ENCODE peak calls at places on chromosome 11, in nine cellular contexts. One of them, this sample, is unnamed. For H3K9me3, the result is how much of the 10 kb centered on the place peaks cover.

GRCh38 chr11:12715131-12715530 is 40.9 kb downstream of the TEAD1 start:
- DNase-seq in lower lobe of right lung: no peak
- DNase-seq in osteoblast: no peak
- DNase-seq in small intestine: no peak
- DNase-seq in OCI-LY7: no peak
- DNase-seq in CD4-positive, CD25-positive, alpha-beta regulatory T cell: no peak
- DNase-seq in body of pancreas: no peak
- DNase-seq in HAP-1: no peak
- DNase-seq in iPS DF 6.9: no peak
- DNase-seq in this sample: no peak

GRCh38 chr11:45374632-45375031 is 88.5 kb upstream of the SYT13 start:
- DNase-seq in lower lobe of right lung: no peak
- DNase-seq in osteoblast: no peak
- DNase-seq in small intestine: no peak
- DNase-seq in OCI-LY7: no peak
- DNase-seq in CD4-positive, CD25-positive, alpha-beta regulatory T cell: peak
- DNase-seq in body of pancreas: no peak
- DNase-seq in HAP-1: no peak
- DNase-seq in iPS DF 6.9: no peak
- DNase-seq in this sample: no peak

GRCh38 chr11:69892986-69893555 is 73.9 kb upstream of the FGF3 start:
- DNase-seq in lower lobe of right lung: peak
- DNase-seq in osteoblast: no peak
- DNase-seq in small intestine: peak
- DNase-seq in OCI-LY7: no peak
- DNase-seq in CD4-positive, CD25-positive, alpha-beta regulatory T cell: no peak
- DNase-seq in body of pancreas: no peak
- DNase-seq in HAP-1: no peak
- DNase-seq in iPS DF 6.9: no peak
- DNase-seq in this sample: no peak

GRCh38 chr11:68654978-68655377 is 29.4 kb upstream of the GAL start:
- DNase-seq in lower lobe of right lung: no peak
- DNase-seq in osteoblast: no peak
- DNase-seq in small intestine: no peak
- DNase-seq in OCI-LY7: no peak
- DNase-seq in CD4-positive, CD25-positive, alpha-beta regulatory T cell: no peak
- DNase-seq in body of pancreas: no peak
- DNase-seq in HAP-1: no peak
- DNase-seq in iPS DF 6.9: no peak
- DNase-seq in this sample: no peak

GRCh38 chr11:125301301-125301700 is 136.8 kb downstream of the PKNOX2 start:
- DNase-seq in lower lobe of right lung: no peak
- DNase-seq in osteoblast: no peak
- DNase-seq in small intestine: no peak
- DNase-seq in OCI-LY7: no peak
- DNase-seq in CD4-positive, CD25-positive, alpha-beta regulatory T cell: no peak
- DNase-seq in body of pancreas: no peak
- DNase-seq in HAP-1: no peak
- DNase-seq in iPS DF 6.9: no peak
- DNase-seq in this sample: no peak

GRCh38 chr11:119107538-119108150 is 500 bp downstream of the C2CD2L start:
- DNase-seq in lower lobe of right lung: peak
- DNase-seq in osteoblast: peak
- DNase-seq in small intestine: peak
- DNase-seq in OCI-LY7: peak
- DNase-seq in CD4-positive, CD25-positive, alpha-beta regulatory T cell: no peak
- DNase-seq in body of pancreas: no peak
- DNase-seq in HAP-1: no peak
- DNase-seq in iPS DF 6.9: no peak
- DNase-seq in this sample: no peak

GRCh38 chr11:79417069-79417920 is 23.5 kb downstream of the TENM4 start:
- DNase-seq in lower lobe of right lung: no peak
- DNase-seq in osteoblast: no peak
- DNase-seq in small intestine: no peak
- DNase-seq in OCI-LY7: no peak
- DNase-seq in CD4-positive, CD25-positive, alpha-beta regulatory T cell: no peak
- DNase-seq in body of pancreas: no peak
- DNase-seq in HAP-1: no peak
- DNase-seq in iPS DF 6.9: no peak
- DNase-seq in this sample: no peak

GRCh38 chr11:92727769-92728168 is 241.7 kb upstream of the MTNR1B start:
- DNase-seq in lower lobe of right lung: no peak
- DNase-seq in osteoblast: no peak
- DNase-seq in small intestine: no peak
- DNase-seq in OCI-LY7: no peak
- DNase-seq in CD4-positive, CD25-positive, alpha-beta regulatory T cell: no peak
- DNase-seq in body of pancreas: no peak
- DNase-seq in HAP-1: no peak
- DNase-seq in iPS DF 6.9: no peak
- DNase-seq in this sample: no peak

GRCh38 chr11:4388221-4388620 is 5.3 kb downstream of the TRIM21 start:
- DNase-seq in lower lobe of right lung: no peak
- DNase-seq in osteoblast: no peak
- DNase-seq in small intestine: no peak
- DNase-seq in OCI-LY7: no peak
- DNase-seq in CD4-positive, CD25-positive, alpha-beta regulatory T cell: no peak
- DNase-seq in body of pancreas: no peak
- DNase-seq in HAP-1: no peak
- DNase-seq in iPS DF 6.9: no peak
- DNase-seq in this sample: no peak

GRCh38 chr11:78040691-78041379 is 17.8 kb upstream of the KCTD14 start:
- DNase-seq in lower lobe of right lung: no peak
- DNase-seq in osteoblast: no peak
- DNase-seq in small intestine: peak
- DNase-seq in OCI-LY7: no peak
- DNase-seq in CD4-positive, CD25-positive, alpha-beta regulatory T cell: no peak
- DNase-seq in body of pancreas: no peak
- DNase-seq in HAP-1: no peak
- DNase-seq in iPS DF 6.9: no peak
- DNase-seq in this sample: no peak

GRCh38 chr11:90558328-90558865 is 335.5 kb upstream of the CHORDC1 start:
- DNase-seq in lower lobe of right lung: no peak
- DNase-seq in osteoblast: no peak
- DNase-seq in small intestine: no peak
- DNase-seq in OCI-LY7: no peak
- DNase-seq in CD4-positive, CD25-positive, alpha-beta regulatory T cell: no peak
- DNase-seq in body of pancreas: no peak
- DNase-seq in HAP-1: no peak
- DNase-seq in iPS DF 6.9: no peak
- DNase-seq in this sample: no peak

GRCh38 chr11:90556026-90556425 is 333.2 kb upstream of the CHORDC1 start:
- DNase-seq in lower lobe of right lung: no peak
- DNase-seq in osteoblast: no peak
- DNase-seq in small intestine: no peak
- DNase-seq in OCI-LY7: no peak
- DNase-seq in CD4-positive, CD25-positive, alpha-beta regulatory T cell: no peak
- DNase-seq in body of pancreas: no peak
- DNase-seq in HAP-1: no peak
- DNase-seq in iPS DF 6.9: no peak
- DNase-seq in this sample: no peak

GRCh38 chr11:90556612-90557011 is 333.8 kb upstream of the CHORDC1 start:
- DNase-seq in lower lobe of right lung: no peak
- DNase-seq in osteoblast: no peak
- DNase-seq in small intestine: no peak
- DNase-seq in OCI-LY7: no peak
- DNase-seq in CD4-positive, CD25-positive, alpha-beta regulatory T cell: no peak
- DNase-seq in body of pancreas: no peak
- DNase-seq in HAP-1: no peak
- DNase-seq in iPS DF 6.9: no peak
- DNase-seq in this sample: no peak

GRCh38 chr11:90555477-90555876 is 332.6 kb upstream of the CHORDC1 start:
- DNase-seq in lower lobe of right lung: no peak
- DNase-seq in osteoblast: no peak
- DNase-seq in small intestine: no peak
- DNase-seq in OCI-LY7: no peak
- DNase-seq in CD4-positive, CD25-positive, alpha-beta regulatory T cell: no peak
- DNase-seq in body of pancreas: no peak
- DNase-seq in HAP-1: no peak
- DNase-seq in iPS DF 6.9: no peak
- DNase-seq in this sample: no peak
- H3K9me3 ChIP-seq in lower lobe of right lung: under half
- H3K9me3 ChIP-seq in osteoblast: under half
- H3K9me3 ChIP-seq in small intestine: under half
- H3K9me3 ChIP-seq in OCI-LY7: under half
- H3K9me3 ChIP-seq in CD4-positive, CD25-positive, alpha-beta regulatory T cell: under half
- H3K9me3 ChIP-seq in body of pancreas: under half
- H3K9me3 ChIP-seq in HAP-1: under half
- H3K9me3 ChIP-seq in iPS DF 6.9: under half
- H3K9me3 ChIP-seq in this sample: under half

GRCh38 chr11:50077526-50077925 is 44.9 kb downstream of the OR4C45 start:
- DNase-seq in lower lobe of right lung: no peak
- DNase-seq in osteoblast: no peak
- DNase-seq in small intestine: no peak
- DNase-seq in OCI-LY7: no peak
- DNase-seq in CD4-positive, CD25-positive, alpha-beta regulatory T cell: no peak
- DNase-seq in body of pancreas: no peak
- DNase-seq in HAP-1: no peak
- DNase-seq in iPS DF 6.9: no peak
- DNase-seq in this sample: no peak
- H3K9me3 ChIP-seq in lower lobe of right lung: under half
- H3K9me3 ChIP-seq in osteoblast: under half
- H3K9me3 ChIP-seq in small intestine: under half
- H3K9me3 ChIP-seq in OCI-LY7: under half
- H3K9me3 ChIP-seq in CD4-positive, CD25-positive, alpha-beta regulatory T cell: under half
- H3K9me3 ChIP-seq in body of pancreas: under half
- H3K9me3 ChIP-seq in HAP-1: under half
- H3K9me3 ChIP-seq in iPS DF 6.9: under half
- H3K9me3 ChIP-seq in this sample: under half

DNA sequence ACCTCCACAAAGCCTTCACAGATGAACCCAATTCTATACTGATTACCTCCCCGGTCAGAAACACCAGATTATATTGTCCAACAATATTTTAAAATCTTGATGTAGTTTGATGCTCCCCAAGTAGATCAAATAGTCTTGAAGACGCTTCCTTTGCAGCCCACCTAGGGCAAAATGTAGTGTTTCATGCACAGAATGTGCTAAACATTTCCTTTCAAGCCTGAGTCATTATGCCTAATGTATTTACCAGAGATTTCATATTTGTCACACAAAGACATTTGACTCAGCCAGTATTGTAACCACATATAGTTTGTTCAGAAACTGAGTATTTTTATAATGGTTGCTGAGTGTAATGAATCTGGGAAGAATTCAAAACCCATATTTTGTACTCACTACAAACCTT is 1396.8 kb downstream of the LRRC4C start:
- DNase-seq in lower lobe of right lung: no peak
- DNase-seq in osteoblast: no peak
- DNase-seq in small intestine: no peak
- DNase-seq in OCI-LY7: no peak
- DNase-seq in CD4-positive, CD25-positive, alpha-beta regulatory T cell: no peak
- DNase-seq in body of pancreas: no peak
- DNase-seq in HAP-1: no peak
- DNase-seq in iPS DF 6.9: no peak
- DNase-seq in this sample: no peak
- H3K9me3 ChIP-seq in lower lobe of right lung: under half
- H3K9me3 ChIP-seq in osteoblast: under half
- H3K9me3 ChIP-seq in small intestine: under half
- H3K9me3 ChIP-seq in OCI-LY7: under half
- H3K9me3 ChIP-seq in CD4-positive, CD25-positive, alpha-beta regulatory T cell: under half
- H3K9me3 ChIP-seq in body of pancreas: under half
- H3K9me3 ChIP-seq in HAP-1: under half
- H3K9me3 ChIP-seq in iPS DF 6.9: under half
- H3K9me3 ChIP-seq in this sample: under half

GRCh38 chr11:48216510-48216909 is at the start of gene OR4B1:
- DNase-seq in lower lobe of right lung: no peak
- DNase-seq in osteoblast: no peak
- DNase-seq in small intestine: no peak
- DNase-seq in OCI-LY7: no peak
- DNase-seq in CD4-positive, CD25-positive, alpha-beta regulatory T cell: no peak
- DNase-seq in body of pancreas: no peak
- DNase-seq in HAP-1: no peak
- DNase-seq in iPS DF 6.9: no peak
- DNase-seq in this sample: no peak
- H3K9me3 ChIP-seq in lower lobe of right lung: under half
- H3K9me3 ChIP-seq in osteoblast: under half
- H3K9me3 ChIP-seq in small intestine: under half
- H3K9me3 ChIP-seq in OCI-LY7: under half
- H3K9me3 ChIP-seq in CD4-positive, CD25-positive, alpha-beta regulatory T cell: under half
- H3K9me3 ChIP-seq in body of pancreas: under half
- H3K9me3 ChIP-seq in HAP-1: under half
- H3K9me3 ChIP-seq in iPS DF 6.9: under half
- H3K9me3 ChIP-seq in this sample: under half

DNA sequence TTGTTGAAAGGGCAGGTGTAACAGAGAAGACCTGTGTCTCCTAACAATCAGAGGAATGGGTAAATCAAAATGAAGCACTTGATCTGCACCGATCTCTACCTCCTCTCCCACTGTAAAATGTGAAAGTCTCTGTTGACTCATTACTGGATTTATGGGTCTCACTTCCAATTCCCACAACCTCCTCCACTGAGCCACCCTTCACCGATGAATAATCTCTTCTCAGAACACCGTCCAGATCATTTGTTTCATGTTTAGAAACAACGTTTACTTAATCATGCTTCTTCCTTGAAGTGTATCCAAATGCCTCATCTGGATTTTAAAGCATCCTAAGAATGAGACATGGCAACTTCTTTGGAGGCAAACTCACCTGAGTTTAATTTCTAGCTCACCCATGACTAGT is 643.6 kb downstream of the ETS1 start:
- DNase-seq in lower lobe of right lung: no peak
- DNase-seq in osteoblast: no peak
- DNase-seq in small intestine: no peak
- DNase-seq in OCI-LY7: no peak
- DNase-seq in CD4-positive, CD25-positive, alpha-beta regulatory T cell: no peak
- DNase-seq in body of pancreas: no peak
- DNase-seq in HAP-1: no peak
- DNase-seq in iPS DF 6.9: no peak
- DNase-seq in this sample: no peak
- H3K9me3 ChIP-seq in lower lobe of right lung: under half
- H3K9me3 ChIP-seq in osteoblast: under half
- H3K9me3 ChIP-seq in small intestine: under half
- H3K9me3 ChIP-seq in OCI-LY7: under half
- H3K9me3 ChIP-seq in CD4-positive, CD25-positive, alpha-beta regulatory T cell: under half
- H3K9me3 ChIP-seq in body of pancreas: under half
- H3K9me3 ChIP-seq in HAP-1: under half
- H3K9me3 ChIP-seq in iPS DF 6.9: under half
- H3K9me3 ChIP-seq in this sample: under half